ENCODE peak calls at places on chromosomes 6 and 20, in ten cellular contexts. One of them, this sample, is unnamed.

GRCh38 chr6:108737594-108738546 is 110.4 kb upstream of the ARMC2 start:
- DNase-seq in NCI-H2081: no peak
- DNase-seq in ovary: no peak
- DNase-seq in activated T-helper 1 cell treated with anti-CD3 and anti-CD28 coated beads, Interleukin-2, amount 50 U/mL, for 16 hours: no peak
- DNase-seq in AG09319: peak; percentile 90
- DNase-seq in HEK293T: no peak
- DNase-seq in stimulated activated CD4-positive, alpha-beta T cell treated with anti-CD3 and anti-CD28 coated beads, Interleukin-4, amount 100 ng/mL, for 1 hour: peak; percentile 3
- DNase-seq in M059J: peak; percentile 99
- DNase-seq in stimulated activated naive B cell treated with anti-CD40 and anti-IgM and Interleukin-4, amounts not matched to agents 10 μg/mL and 1 μg/mL and 100 μg/mL, for 72 hours: no peak
- DNase-seq in H54: peak; percentile 52
- DNase-seq in this sample: no peak

GRCh38 chr6:151917531-151918329 is 110.2 kb downstream of the ESR1 start:
- DNase-seq in HEK293T: no peak
- DNase-seq in AG09319: no peak
- DNase-seq in H54: no peak
- DNase-seq in NCI-H2081: no peak
- DNase-seq in activated T-helper 1 cell treated with anti-CD3 and anti-CD28 coated beads, Interleukin-2, amount 50 U/mL, for 16 hours: no peak
- DNase-seq in stimulated activated CD4-positive, alpha-beta T cell treated with anti-CD3 and anti-CD28 coated beads, Interleukin-4, amount 100 ng/mL, for 1 hour: no peak
- DNase-seq in M059J: no peak
- DNase-seq in ovary: no peak
- DNase-seq in stimulated activated naive B cell treated with anti-CD40 and anti-IgM and Interleukin-4, amounts not matched to agents 10 μg/mL and 1 μg/mL and 100 μg/mL, for 72 hours: no peak
- DNase-seq in this sample: no peak

GRCh38 chr6:52754443-52754842 is 8.8 kb downstream of the GSTA2 start:
- DNase-seq in stimulated activated naive B cell treated with anti-CD40 and anti-IgM and Interleukin-4, amounts not matched to agents 10 μg/mL and 1 μg/mL and 100 μg/mL, for 72 hours: no peak
- DNase-seq in NCI-H2081: no peak
- DNase-seq in M059J: no peak
- DNase-seq in HEK293T: no peak
- DNase-seq in H54: no peak
- DNase-seq in stimulated activated CD4-positive, alpha-beta T cell treated with anti-CD3 and anti-CD28 coated beads, Interleukin-4, amount 100 ng/mL, for 1 hour: no peak
- DNase-seq in AG09319: no peak
- DNase-seq in ovary: no peak
- DNase-seq in activated T-helper 1 cell treated with anti-CD3 and anti-CD28 coated beads, Interleukin-2, amount 50 U/mL, for 16 hours: no peak
- DNase-seq in this sample: no peak

GRCh38 chr20:46186210-46186609 is 68.1 kb downstream of the CD40 start:
- DNase-seq in ovary: no peak
- DNase-seq in NCI-H2081: no peak
- DNase-seq in H54: no peak
- DNase-seq in stimulated activated CD4-positive, alpha-beta T cell treated with anti-CD3 and anti-CD28 coated beads, Interleukin-4, amount 100 ng/mL, for 1 hour: no peak
- DNase-seq in M059J: no peak
- DNase-seq in AG09319: no peak
- DNase-seq in activated T-helper 1 cell treated with anti-CD3 and anti-CD28 coated beads, Interleukin-2, amount 50 U/mL, for 16 hours: no peak
- DNase-seq in stimulated activated naive B cell treated with anti-CD40 and anti-IgM and Interleukin-4, amounts not matched to agents 10 μg/mL and 1 μg/mL and 100 μg/mL, for 72 hours: no peak
- DNase-seq in HEK293T: no peak
- DNase-seq in this sample: no peak

GRCh38 chr20:38812915-38813573 is 7.5 kb downstream of the PPP1R16B start:
- DNase-seq in ovary: no peak
- DNase-seq in activated T-helper 1 cell treated with anti-CD3 and anti-CD28 coated beads, Interleukin-2, amount 50 U/mL, for 16 hours: no peak
- DNase-seq in AG09319: no peak
- DNase-seq in H54: no peak
- DNase-seq in HEK293T: no peak
- DNase-seq in stimulated activated naive B cell treated with anti-CD40 and anti-IgM and Interleukin-4, amounts not matched to agents 10 μg/mL and 1 μg/mL and 100 μg/mL, for 72 hours: no peak
- DNase-seq in stimulated activated CD4-positive, alpha-beta T cell treated with anti-CD3 and anti-CD28 coated beads, Interleukin-4, amount 100 ng/mL, for 1 hour: no peak
- DNase-seq in NCI-H2081: no peak
- DNase-seq in M059J: no peak
- DNase-seq in this sample: no peak

GRCh38 chr20:50592282-50593004 is 82.3 kb downstream of the PTPN1 start:
- DNase-seq in H54: no peak
- DNase-seq in HEK293T: no peak
- DNase-seq in NCI-H2081: no peak
- DNase-seq in stimulated activated CD4-positive, alpha-beta T cell treated with anti-CD3 and anti-CD28 coated beads, Interleukin-4, amount 100 ng/mL, for 1 hour: no peak
- DNase-seq in AG09319: no peak
- DNase-seq in stimulated activated naive B cell treated with anti-CD40 and anti-IgM and Interleukin-4, amounts not matched to agents 10 μg/mL and 1 μg/mL and 100 μg/mL, for 72 hours: no peak
- DNase-seq in ovary: peak; percentile 64
- DNase-seq in activated T-helper 1 cell treated with anti-CD3 and anti-CD28 coated beads, Interleukin-2, amount 50 U/mL, for 16 hours: no peak
- DNase-seq in M059J: peak; percentile 56
- DNase-seq in this sample: no peak

GRCh38 chr6:159761135-159761872 is 541 bp upstream of the ACAT2 start:
- DNase-seq in H54: no peak
- DNase-seq in stimulated activated naive B cell treated with anti-CD40 and anti-IgM and Interleukin-4, amounts not matched to agents 10 μg/mL and 1 μg/mL and 100 μg/mL, for 72 hours: no peak
- DNase-seq in ovary: no peak
- DNase-seq in M059J: peak; percentile 20
- DNase-seq in activated T-helper 1 cell treated with anti-CD3 and anti-CD28 coated beads, Interleukin-2, amount 50 U/mL, for 16 hours: no peak
- DNase-seq in AG09319: no peak
- DNase-seq in stimulated activated CD4-positive, alpha-beta T cell treated with anti-CD3 and anti-CD28 coated beads, Interleukin-4, amount 100 ng/mL, for 1 hour: peak; percentile 32
- DNase-seq in HEK293T: peak; percentile 37
- DNase-seq in NCI-H2081: no peak
- DNase-seq in this sample: peak; percentile 25

GRCh38 chr20:49765846-49766541 is 46.6 kb upstream of the SLC9A8 start:
- DNase-seq in M059J: no peak
- DNase-seq in NCI-H2081: no peak
- DNase-seq in activated T-helper 1 cell treated with anti-CD3 and anti-CD28 coated beads, Interleukin-2, amount 50 U/mL, for 16 hours: no peak
- DNase-seq in ovary: no peak
- DNase-seq in AG09319: no peak
- DNase-seq in stimulated activated CD4-positive, alpha-beta T cell treated with anti-CD3 and anti-CD28 coated beads, Interleukin-4, amount 100 ng/mL, for 1 hour: no peak
- DNase-seq in stimulated activated naive B cell treated with anti-CD40 and anti-IgM and Interleukin-4, amounts not matched to agents 10 μg/mL and 1 μg/mL and 100 μg/mL, for 72 hours: no peak
- DNase-seq in HEK293T: no peak
- DNase-seq in H54: no peak
- DNase-seq in this sample: no peak

GRCh38 chr6:16690244-16691142 is 70.8 kb downstream of the ATXN1 start:
- DNase-seq in NCI-H2081: no peak
- DNase-seq in stimulated activated CD4-positive, alpha-beta T cell treated with anti-CD3 and anti-CD28 coated beads, Interleukin-4, amount 100 ng/mL, for 1 hour: peak; percentile 34
- DNase-seq in ovary: no peak
- DNase-seq in AG09319: no peak
- DNase-seq in activated T-helper 1 cell treated with anti-CD3 and anti-CD28 coated beads, Interleukin-2, amount 50 U/mL, for 16 hours: no peak
- DNase-seq in HEK293T: no peak
- DNase-seq in H54: no peak
- DNase-seq in M059J: peak; percentile 57
- DNase-seq in stimulated activated naive B cell treated with anti-CD40 and anti-IgM and Interleukin-4, amounts not matched to agents 10 μg/mL and 1 μg/mL and 100 μg/mL, for 72 hours: peak; percentile 68
- DNase-seq in this sample: peak; percentile 41

GRCh38 chr6:147077251-147077650 is 127.0 kb upstream of the STXBP5 start:
- DNase-seq in stimulated activated naive B cell treated with anti-CD40 and anti-IgM and Interleukin-4, amounts not matched to agents 10 μg/mL and 1 μg/mL and 100 μg/mL, for 72 hours: no peak
- DNase-seq in M059J: no peak
- DNase-seq in stimulated activated CD4-positive, alpha-beta T cell treated with anti-CD3 and anti-CD28 coated beads, Interleukin-4, amount 100 ng/mL, for 1 hour: no peak
- DNase-seq in NCI-H2081: no peak
- DNase-seq in activated T-helper 1 cell treated with anti-CD3 and anti-CD28 coated beads, Interleukin-2, amount 50 U/mL, for 16 hours: no peak
- DNase-seq in ovary: no peak
- DNase-seq in HEK293T: no peak
- DNase-seq in H54: no peak
- DNase-seq in AG09319: no peak
- DNase-seq in this sample: no peak